ENCODE peak calls at places on chromosomes 7 and 10, in eight cellular contexts. V is HS-5, R is kidney tubule cell, P is testis, Q is fibroblast of the aortic adventitia, G is heart left ventricle, L is ELF-1, E is PC-9. O is an unnamed sample.
A peak's percentile ranks its signal among the peaks of the same experiment; 100 is the strongest.

GRCh38 chr7:149708026-149708425 is 65.4 kb downstream of the ZNF467 start:
- DNase-seq in G (no peak), R (no peak), V (no peak), E (no peak), Q (no peak), P (no peak), L (no peak), O (no peak)

GRCh38 chr7:82266081-82266480 is 177.5 kb downstream of the CACNA2D1 start:
- DNase-seq in Q (no peak), E (no peak), L (no peak), R (no peak), V (no peak), G (no peak), P (no peak), O (no peak)

GRCh38 chr10:43263551-43264323 is 3.1 kb downstream of the RASGEF1A start:
- DNase-seq in R (no peak), E (peak; percentile 29), P (no peak), V (no peak), Q (no peak), L (no peak), G (no peak), O (no peak)

GRCh38 chr7:155285423-155286220 is 12.1 kb upstream of the INSIG1 start:
- DNase-seq in R (no peak), P (no peak), E (no peak), Q (no peak), V (no peak), G (no peak), L (no peak), O (no peak)

GRCh38 chr10:77104459-77104980 is 533.1 kb downstream of the KCNMA1 start:
- DNase-seq in E (no peak), G (peak; percentile 54), V (peak; percentile 45), L (no peak), R (peak; percentile 48), P (peak; percentile 24), Q (peak; percentile 97), O (no peak)

GRCh38 chr10:21406595-21407218 is 118.8 kb downstream of the SKIDA1 start:
- DNase-seq in R (no peak), L (no peak), P (no peak), Q (peak; percentile 84), E (no peak), G (no peak), V (no peak), O (no peak)

GRCh38 chr7:5638994-5639393 is 142.5 kb downstream of the RNF216 start:
- DNase-seq in E (no peak), V (no peak), G (no peak), P (no peak), L (peak; percentile 89), Q (peak; percentile 42), R (peak; percentile 24), O (no peak)

GRCh38 chr7:105306160-105306784 is 82.4 kb downstream of the SRPK2 start:
- DNase-seq in L (no peak), R (peak; percentile 37), G (no peak), V (no peak), E (no peak), Q (peak; percentile 21), P (no peak), O (no peak)

GRCh38 chr7:156127166-156128134 is 315.2 kb upstream of the SHH start:
- DNase-seq in E (no peak), R (peak; percentile 12), G (no peak), V (no peak), L (peak; percentile 4), P (no peak), Q (no peak), O (no peak)

GRCh38 chr7:157711353-157711888 is 374.6 kb downstream of the DNAJB6 start:
- DNase-seq in P (no peak), R (no peak), L (no peak), V (no peak), Q (no peak), G (peak; percentile 7), E (no peak), O (no peak)

GRCh38 chr10:13990392-13990805 is 340.3 kb downstream of the FRMD4A start:
- DNase-seq in G (peak; percentile 64), E (no peak), Q (peak; percentile 70), L (peak; percentile 74), P (peak; percentile 21), R (no peak), V (no peak), O (no peak)

GRCh38 chr7:135685306-135686084 is 23.2 kb downstream of the STMP1 start:
- DNase-seq in L (no peak), E (no peak), G (no peak), R (peak; percentile 71), P (no peak), V (no peak), Q (no peak), O (no peak)

GRCh38 chr7:55546826-55547225 is 25.5 kb downstream of the VOPP1 start:
- DNase-seq in P (peak; percentile 61), Q (peak; percentile 75), E (peak; percentile 95), G (peak; percentile 72), L (no peak), R (peak; percentile 94), V (peak; percentile 60), O (no peak)

O was measured in activated T-helper 2 cell treated with anti-CD3 and anti-CD28 coated beads, Interferon-gamma antibody, Interleukin-2, Interleukin-4, amounts not matched to agents 10 μg/mL and 5 μg/mL and 100 μg/mL, durations not matched to agents 14 hours and 24 hours and 36 hours.